ENCODE peak calls at places on chromosomes 2 and 18, in five cellular contexts. P is left ventricle myocardium inferior, H is GM12878, D is tibial artery, K is astrocyte of the spinal cord. C is an unnamed sample.

GRCh38 chr2:19667085-19667484 is 234.7 kb downstream of the TTC32 start:
- DNase-seq in P (no peak), H (no peak), D (no peak), K (peak; percentile 66), C (no peak)

GRCh38 chr2:122267947-122268346 is 512.5 kb downstream of the TSN start:
- DNase-seq in P (no peak), H (no peak), D (no peak), K (no peak), C (no peak)

GRCh38 chr18:36993068-36993467 is 164.1 kb downstream of the KIAA1328 start:
- DNase-seq in P (no peak), H (no peak), D (no peak), K (peak; percentile 47), C (no peak)

GRCh38 chr18:47586418-47586817 is 335.0 kb upstream of the SKOR2 start:
- DNase-seq in P (no peak), H (no peak), D (no peak), K (no peak), C (no peak)

GRCh38 chr2:133887676-133888040 is 319.4 kb upstream of the NCKAP5 start:
- DNase-seq in P (no peak), H (no peak), D (no peak), K (no peak), C (no peak)

GRCh38 chr18:10926565-10927194 is 222.7 kb downstream of the PIEZO2 start:
- DNase-seq in P (no peak), H (peak; percentile 47), D (no peak), K (peak; percentile 68), C (no peak)

GRCh38 chr2:19635951-19636505 is 265.8 kb downstream of the TTC32 start:
- DNase-seq in P (no peak), H (no peak), D (no peak), K (no peak), C (no peak)

GRCh38 chr2:140454717-140455116 is 1674.5 kb upstream of the NXPH2 start:
- DNase-seq in P (no peak), H (no peak), D (no peak), K (peak; percentile 75), C (no peak)

GRCh38 chr2:32484907-32485306 is 128.1 kb downstream of the BIRC6 start:
- DNase-seq in P (no peak), H (no peak), D (no peak), K (peak; percentile 93), C (peak; percentile 26)

GRCh38 chr2:169360984-169361705 is 1.2 kb downstream of the LRP2 start:
- DNase-seq in P (no peak), H (no peak), D (no peak), K (no peak), C (no peak)

GRCh38 chr2:11417946-11418585 is 47.9 kb downstream of the E2F6 start:
- DNase-seq in P (no peak), H (no peak), D (no peak), K (no peak), C (no peak)

GRCh38 chr18:44946529-44947113 is 265.9 kb downstream of the SETBP1 start:
- DNase-seq in P (no peak), H (no peak), D (no peak), K (no peak), C (no peak)

GRCh38 chr2:58449286-58450010 is 208.3 kb upstream of the FANCL start:
- DNase-seq in P (no peak), H (peak; percentile 15), D (no peak), K (no peak), C (no peak)

GRCh38 chr2:102385522-102385921 is 29.9 kb downstream of the IL18R1 start:
- DNase-seq in P (no peak), H (no peak), D (no peak), K (no peak), C (no peak)

GRCh38 chr2:203175371-203175770 is 63.4 kb upstream of the CYP20A1 start:
- DNase-seq in P (no peak), H (no peak), D (no peak), K (no peak), C (no peak)

GRCh38 chr18:53281406-53281805 is 941.4 kb downstream of the DCC start:
- DNase-seq in P (no peak), H (no peak), D (no peak), K (no peak), C (no peak)

GRCh38 chr2:74457549-74458131 is 598 bp upstream of the WBP1 start:
- DNase-seq in P (peak; percentile 67), H (no peak), D (peak; percentile 80), K (no peak), C (no peak)

GRCh38 chr2:168336786-168337388 is 89.5 kb upstream of the STK39 start:
- DNase-seq in P (no peak), H (no peak), D (no peak), K (no peak), C (no peak)

GRCh38 chr2:154556146-154556545 is 142.3 kb upstream of the KCNJ3 start:
- DNase-seq in P (no peak), H (no peak), D (no peak), K (no peak), C (no peak)

GRCh38 chr2:190209579-190209978 is 110.0 kb downstream of the HIBCH start:
- DNase-seq in P (no peak), H (no peak), D (no peak), K (no peak), C (no peak)

GRCh38 chr18:46497129-46497528 is 159.9 kb downstream of the LOXHD1 start:
- DNase-seq in P (peak; percentile 27), H (no peak), D (no peak), K (peak; percentile 19), C (no peak)

GRCh38 chr2:217433522-217433921 is 569.3 kb downstream of the TNS1 start:
- DNase-seq in P (no peak), H (no peak), D (no peak), K (no peak), C (no peak)

GRCh38 chr2:28445448-28446258 is 50.2 kb upstream of the PLB1 start:
- DNase-seq in P (no peak), H (no peak), D (no peak), K (peak; percentile 91), C (peak; percentile 33)

GRCh38 chr2:74414913-74415761 is 6.3 kb downstream of the C2orf81 start:
- DNase-seq in P (peak; percentile 69), H (no peak), D (peak; percentile 77), K (no peak), C (no peak)

GRCh38 chr2:227390468-227391256 is 2.9 kb upstream of the SCYGR1 start:
- DNase-seq in P (no peak), H (no peak), D (no peak), K (no peak), C (no peak)

GRCh38 chr2:69298862-69299261 is 88.2 kb downstream of the GFPT1 start:
- DNase-seq in P (no peak), H (no peak), D (no peak), K (peak; percentile 71), C (no peak)

GRCh38 chr2:222982010-222982908 is 69.7 kb upstream of the KCNE4 start:
- DNase-seq in P (peak; percentile 25), H (no peak), D (peak; percentile 85), K (peak; percentile 85), C (peak; percentile 76)

GRCh38 chr18:2898131-2898640 is 51.4 kb downstream of the EMILIN2 start:
- DNase-seq in P (no peak), H (no peak), D (peak; percentile 64), K (peak; percentile 54), C (no peak)

GRCh38 chr2:235050992-235051351 is 99.2 kb downstream of the SH3BP4 start:
- DNase-seq in P (peak; percentile 91), H (no peak), D (peak; percentile 96), K (peak; percentile 92), C (peak; percentile 84)

GRCh38 chr2:109381327-109381820 is 232.4 kb downstream of the SEPTIN10 start:
- DNase-seq in P (no peak), H (no peak), D (no peak), K (no peak), C (no peak)

GRCh38 chr2:191836471-191836852 is 10.4 kb downstream of the CAVIN2 start:
- DNase-seq in P (no peak), H (no peak), D (no peak), K (no peak), C (no peak)

GRCh38 chr2:95333888-95334338 is 36.8 kb downstream of the KCNIP3 start:
- DNase-seq in P (peak; percentile 10), H (no peak), D (no peak), K (peak; percentile 93), C (peak; percentile 52)

GRCh38 chr2:236943841-236944513 is 141.7 kb upstream of the COPS8 start:
- DNase-seq in P (no peak), H (no peak), D (no peak), K (no peak), C (no peak)

DNA sequence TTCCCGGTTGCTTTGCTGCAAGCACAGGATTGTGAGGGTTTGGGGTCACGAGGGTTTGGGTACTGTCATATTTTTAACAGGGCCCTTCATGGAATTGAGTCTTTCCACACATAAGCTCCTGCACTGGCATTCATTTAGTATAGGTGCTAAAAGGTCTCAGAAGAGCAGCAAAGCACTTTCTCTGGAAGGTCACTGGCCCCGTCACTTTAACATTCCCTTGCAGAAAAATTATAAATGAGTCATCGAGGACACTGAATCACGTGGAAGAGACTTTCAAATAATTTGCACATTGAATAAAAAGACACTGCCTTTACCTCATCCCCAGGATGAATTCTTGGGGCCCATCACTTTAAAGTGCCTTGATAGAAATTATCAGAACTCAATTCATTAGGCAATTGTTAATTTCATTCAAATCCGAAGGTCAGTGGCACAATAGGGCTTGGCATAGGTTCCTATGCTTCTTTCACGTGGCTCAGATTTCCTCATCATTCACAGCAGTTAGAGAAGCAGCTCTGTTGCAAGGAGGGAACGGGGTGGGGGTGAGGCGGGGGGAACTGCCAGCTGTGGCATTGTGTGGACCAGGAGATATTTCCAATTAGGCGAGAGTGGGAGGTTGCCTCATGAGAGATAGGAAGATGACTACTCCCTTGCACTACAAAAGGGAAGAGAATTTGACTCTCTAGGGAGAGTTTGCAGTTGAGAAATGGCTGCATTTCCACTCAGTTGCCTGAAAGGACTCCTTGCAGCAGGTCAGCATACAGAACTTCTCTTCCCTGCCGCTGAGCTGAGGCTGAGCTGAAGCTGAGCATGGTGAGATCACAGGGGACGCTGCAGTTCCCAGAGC is 86.4 kb upstream of the NPAS2 start:
- DNase-seq in P (peak; percentile 34), H (no peak), D (no peak), K (peak; percentile 54), C (no peak)
- TF ChIP-seq CTCF in P (no peak), H (no peak), D (no peak), K (no peak), C (peak; percentile 11)

GRCh38 chr2:232315923-232316299 is 62.6 kb upstream of the ALPP start:
- DNase-seq in P (no peak), H (no peak), D (no peak), K (no peak), C (no peak)
- H3K4me3 ChIP-seq in P (no peak overlapping the region), H (no peak overlapping the region), D (no peak overlapping the region), K (no peak overlapping the region), C (no peak overlapping the region)

GRCh38 chr2:46647041-46647440 is 167.7 kb downstream of the TMEM247 start:
- DNase-seq in P (no peak), H (no peak), D (no peak), K (no peak), C (no peak)

GRCh38 chr2:46643951-46644350 is 164.6 kb downstream of the TMEM247 start:
- DNase-seq in P (no peak), H (no peak), D (no peak), K (peak; percentile 52), C (no peak)

GRCh38 chr2:46643493-46643892 is 164.1 kb downstream of the TMEM247 start:
- DNase-seq in P (no peak), H (no peak), D (no peak), K (no peak), C (no peak)

GRCh38 chr2:46644690-46645385 is 165.5 kb downstream of the TMEM247 start:
- DNase-seq in P (no peak), H (no peak), D (no peak), K (no peak), C (peak; percentile 38)

GRCh38 chr2:46645681-46646162 is 166.4 kb downstream of the TMEM247 start:
- DNase-seq in P (peak; percentile 35), H (no peak), D (no peak), K (peak; percentile 80), C (peak; percentile 82)
- TF ChIP-seq CTCF in P (no peak), H (no peak), D (no peak), K (no peak), C (no peak)

GRCh38 chr2:118882693-118883336 is 35.4 kb upstream of the EN1 start:
- DNase-seq in P (peak; percentile 36), H (no peak), D (peak; percentile 69), K (peak; percentile 21), C (no peak)
- H3K4me3 ChIP-seq in P (peak overlapping the region; percentile 35), H (no peak overlapping the region), D (no peak overlapping the region), K (no peak overlapping the region), C (no peak overlapping the region)